ENCODE peak calls at places on chromosomes 12 and 14, in four cellular contexts. V, M, S and N are unnamed samples.

GRCh38 chr12:28114488-28114887 is 75.8 kb upstream of the CCDC91 start:
- DNase-seq in M (no peak), S (peak; percentile 86), V (no peak), N (no peak)

GRCh38 chr12:53612978-53613377 is 13.2 kb downstream of the ATF7 start:
- DNase-seq in M (no peak), S (no peak), V (no peak), N (no peak)

GRCh38 chr12:69350777-69351176 is 2.6 kb downstream of the LYZ start:
- DNase-seq in M (no peak), V (no peak), S (no peak), N (no peak)

GRCh38 chr14:83170165-83170564 is 1636.5 kb upstream of the SEL1L start:
- DNase-seq in M (peak; percentile 7), S (peak; percentile 25), V (no peak), N (no peak)

GRCh38 chr12:100473716-100474150 is at the start of gene NR1H4:
- DNase-seq in M (no peak), V (no peak), S (no peak), N (no peak)

GRCh38 chr12:27336254-27336653 is 3.6 kb downstream of the BMAL2 start:
- DNase-seq in S (peak; percentile 99), V (no peak), M (no peak), N (no peak)

GRCh38 chr14:29654910-29655590 is 272.6 kb downstream of the PRKD1 start:
- DNase-seq in M (no peak), V (no peak), S (no peak), N (no peak)

GRCh38 chr14:104115131-104115600 is 23.2 kb upstream of the KIF26A start:
- DNase-seq in V (no peak), S (no peak), M (no peak), N (no peak)

GRCh38 chr14:101000711-101001110 is 97.2 kb upstream of the RTL1 start:
- DNase-seq in S (peak; percentile 37), M (no peak), V (no peak), N (no peak)

GRCh38 chr14:84541008-84541407 is 988.9 kb upstream of the FLRT2 start:
- DNase-seq in V (no peak), S (no peak), M (no peak), N (no peak)

GRCh38 chr14:84544486-84544885 is 985.5 kb upstream of the FLRT2 start:
- DNase-seq in M (no peak), V (no peak), S (no peak), N (no peak)

GRCh38 chr14:84546236-84546635 is 983.7 kb upstream of the FLRT2 start:
- DNase-seq in S (no peak), V (no peak), M (no peak), N (no peak)
- H3K4me3 ChIP-seq in S (no peak overlapping the region), V (no peak overlapping the region), M (no peak overlapping the region), N (no peak overlapping the region)

DNA sequence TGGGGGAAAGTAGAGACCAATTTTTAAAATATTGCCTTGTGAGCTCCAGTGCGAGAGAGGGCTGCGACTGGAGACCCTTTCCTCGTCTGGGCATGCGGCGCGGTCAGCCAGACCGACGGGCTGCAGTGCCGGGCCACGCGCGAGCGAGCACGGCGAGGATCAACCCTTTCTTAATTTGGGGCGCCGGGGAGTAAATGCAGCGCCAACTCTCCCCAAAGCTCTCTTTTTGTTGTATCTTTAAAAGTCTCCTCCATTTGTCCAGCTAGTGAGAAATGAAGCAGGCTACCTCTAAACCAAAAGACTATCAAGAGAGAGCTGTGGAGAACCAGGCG is 1.5 kb downstream of the SIX1 start:
- DNase-seq in M (no peak), S (no peak), V (no peak), N (no peak)
- H3K79me2 ChIP-seq in M (no peaks in the 10 kb centered on the region), S (peaks cover 59% of the 10 kb centered on the region), V (no peaks in the 10 kb centered on the region), N (no peaks in the 10 kb centered on the region)

DNA sequence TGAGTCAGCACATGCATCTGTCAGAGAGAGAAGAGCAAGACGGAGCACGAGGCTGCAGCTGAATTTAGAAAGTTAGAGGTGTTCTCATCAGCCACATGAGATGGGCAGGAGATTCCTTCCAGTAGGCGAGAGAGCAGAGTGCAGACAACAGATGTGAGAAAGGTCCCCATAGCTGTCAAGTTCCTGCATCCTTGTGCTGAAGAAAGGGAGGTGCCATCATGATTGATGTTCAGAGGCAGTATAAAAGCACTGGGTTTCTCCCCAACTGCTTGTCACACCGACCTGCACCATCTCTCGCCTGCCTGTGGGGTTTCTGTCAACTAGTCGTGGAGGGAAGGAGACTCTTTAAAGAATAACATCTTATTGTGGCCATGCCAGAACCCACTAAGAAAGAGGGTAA is at the start of gene MYBPC1:
- DNase-seq in M (peak; percentile 24), S (no peak), V (peak; percentile 49), N (peak; percentile 34)
- H4K20me1 ChIP-seq in M (no peaks in the 10 kb centered on the region), S (no peaks in the 10 kb centered on the region), V (no peaks in the 10 kb centered on the region), N (no peaks in the 10 kb centered on the region)

GRCh38 chr12:123907726-123908476 is 64.7 kb downstream of the CCDC92 start:
- DNase-seq in V (no peak), M (peak; percentile 45), S (no peak), N (no peak)
- H3K4me3 ChIP-seq in V (no peak overlapping the region), M (no peak overlapping the region), S (no peak overlapping the region), N (no peak overlapping the region)

GRCh38 chr12:59972941-59973340 is 377.1 kb downstream of the SLC16A7 start:
- DNase-seq in S (peak; percentile 91), V (no peak), M (no peak), N (no peak)
- H3K79me2 ChIP-seq in S (no peaks in the 10 kb centered on the region), V (no peaks in the 10 kb centered on the region), M (no peaks in the 10 kb centered on the region), N (no peaks in the 10 kb centered on the region)

DNA sequence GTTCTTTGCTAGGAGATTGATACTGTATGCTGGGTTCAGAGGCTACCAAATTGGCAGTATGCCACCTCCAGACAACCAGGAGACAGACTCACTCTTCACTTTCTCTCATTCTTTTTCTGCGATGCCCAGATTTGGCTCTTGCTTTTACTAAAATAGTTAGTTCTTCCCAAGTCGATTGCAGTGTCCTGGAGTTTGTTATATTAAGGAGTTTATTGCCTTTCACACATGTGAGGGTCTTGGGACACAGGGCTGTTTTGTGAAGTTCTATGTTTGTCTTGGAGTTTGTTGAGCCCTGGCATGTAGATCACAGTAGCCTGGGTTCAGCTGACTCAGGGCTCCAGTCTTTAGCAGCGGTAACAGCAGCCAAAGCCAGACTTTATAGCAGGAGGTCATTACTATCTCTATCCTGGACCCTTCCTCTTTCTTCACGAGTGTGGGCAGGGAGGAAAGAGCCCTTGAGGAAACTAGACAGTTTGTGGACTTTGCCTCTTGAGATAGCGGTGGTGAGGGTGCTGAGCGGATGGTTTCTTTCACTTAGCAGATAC is 1.6 kb downstream of the MLEC start:
- DNase-seq in V (no peak), M (no peak), S (peak; percentile 47), N (no peak)
- H4K20me1 ChIP-seq in V (peaks cover 38% of the 10 kb centered on the region), M (peaks cover 62% of the 10 kb centered on the region), S (peaks cover 49% of the 10 kb centered on the region), N (peaks cover 36% of the 10 kb centered on the region)